ENCODE peak calls at places on chromosomes 1 and 21, in nine cellular contexts. B, N, I, Y, F, R, C, P and S are unnamed samples.

GRCh38 chr1:173863224-173864151 is 4.3 kb downstream of the GAS5 start:
- DNase-seq in F (no peak), I (no peak), N (no peak), C (no peak), Y (no peak), P (no peak), B (no peak), R (no peak), S (no peak)

GRCh38 chr1:228197555-228198147 is 10.2 kb upstream of the OBSCN start:
- DNase-seq in B (no peak), N (no peak), P (no peak), F (no peak), Y (no peak), R (peak; percentile 12), C (no peak), I (no peak), S (no peak)

GRCh38 chr1:59879556-59879955 is 47.0 kb downstream of the CYP2J2 start:
- DNase-seq in P (peak; percentile 34), Y (peak; percentile 67), C (peak; percentile 73), F (peak; percentile 63), B (no peak), R (no peak), N (peak; percentile 78), I (peak; percentile 27), S (peak; percentile 10)

GRCh38 chr1:217554849-217555248 is 76.0 kb downstream of the GPATCH2 start:
- DNase-seq in P (no peak), I (no peak), R (no peak), C (no peak), N (no peak), F (no peak), B (no peak), Y (no peak), S (no peak)

GRCh38 chr1:53066433-53066832 is 4.4 kb downstream of the PODN start:
- DNase-seq in C (no peak), B (no peak), N (no peak), Y (peak; percentile 1), R (no peak), P (no peak), I (no peak), F (no peak), S (no peak)

GRCh38 chr1:113541108-113541507 is 150.8 kb downstream of the MAGI3 start:
- DNase-seq in Y (no peak), I (no peak), C (no peak), F (no peak), P (no peak), R (no peak), B (no peak), N (no peak), S (no peak)

GRCh38 chr1:243831463-243831862 is 18.6 kb downstream of the AKT3 start:
- DNase-seq in R (no peak), N (no peak), C (no peak), P (no peak), Y (no peak), I (no peak), B (no peak), F (no peak), S (no peak)

GRCh38 chr21:43324596-43324995 is 102.3 kb downstream of the SIK1 start:
- DNase-seq in R (no peak), Y (no peak), P (peak; percentile 5), N (no peak), I (no peak), F (no peak), B (no peak), C (no peak), S (no peak)

DNA sequence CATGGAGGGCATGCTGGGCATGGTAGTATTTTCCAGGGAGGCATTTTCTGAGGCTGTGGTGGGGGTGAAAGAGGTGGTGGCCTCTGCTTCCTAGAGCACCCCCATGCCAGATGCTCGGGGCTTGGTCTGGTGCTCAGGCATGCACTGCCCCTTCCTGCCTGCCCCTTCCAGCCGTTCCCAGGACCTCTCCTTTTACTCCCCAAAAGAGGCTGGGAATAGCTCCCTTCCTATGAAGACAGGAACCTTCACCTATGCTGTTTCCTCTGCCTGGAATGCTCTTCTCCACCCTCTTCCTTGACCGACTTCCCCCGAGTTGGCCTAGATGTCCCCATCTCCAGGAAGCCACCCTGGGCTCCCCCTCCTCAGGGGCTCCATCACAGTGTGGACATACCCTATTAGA is 9.1 kb downstream of the EDN2 start:
- DNase-seq in Y (no peak), N (no peak), B (no peak), C (no peak), P (no peak), F (no peak), I (no peak), R (no peak), S (no peak)
- H3K27ac ChIP-seq in Y (no peak overlapping the region), N (peak overlapping the region; percentile 5), B (peak overlapping the region; percentile 90), C (peak overlapping the region; percentile 57), P (peak overlapping the region; percentile 82), F (no peak overlapping the region), I (peak overlapping the region; percentile 93), R (peak overlapping the region; percentile 71), S (no peak overlapping the region)

GRCh38 chr1:22208265-22208972 is 65.5 kb upstream of the WNT4 start:
- DNase-seq in P (no peak), F (peak; percentile 35), I (no peak), N (no peak), R (peak; percentile 35), C (no peak), B (no peak), Y (no peak), S (no peak)
- TF ChIP-seq CTCF in P (no peak), F (no peak), I (peak; percentile 14), N (no peak), R (no peak), C (no peak), B (no peak), Y (no peak), S (no peak)

GRCh38 chr1:219567341-219567947 is 45.5 kb downstream of the ZC3H11B start:
- DNase-seq in Y (no peak), B (no peak), C (no peak), N (no peak), R (no peak), I (no peak), F (no peak), P (no peak), S (no peak)

GRCh38 chr1:219568728-219569127 is 44.2 kb downstream of the ZC3H11B start:
- DNase-seq in Y (no peak), C (no peak), R (no peak), P (no peak), B (no peak), F (no peak), N (no peak), I (no peak), S (no peak)

GRCh38 chr1:219560856-219561255 is 52.0 kb downstream of the ZC3H11B start:
- DNase-seq in Y (no peak), R (no peak), P (no peak), F (no peak), B (no peak), N (no peak), I (no peak), C (no peak), S (no peak)

GRCh38 chr1:219564072-219564471 is 48.8 kb downstream of the ZC3H11B start:
- DNase-seq in I (no peak), N (no peak), C (no peak), R (no peak), P (no peak), Y (no peak), B (no peak), F (no peak), S (no peak)

DNA sequence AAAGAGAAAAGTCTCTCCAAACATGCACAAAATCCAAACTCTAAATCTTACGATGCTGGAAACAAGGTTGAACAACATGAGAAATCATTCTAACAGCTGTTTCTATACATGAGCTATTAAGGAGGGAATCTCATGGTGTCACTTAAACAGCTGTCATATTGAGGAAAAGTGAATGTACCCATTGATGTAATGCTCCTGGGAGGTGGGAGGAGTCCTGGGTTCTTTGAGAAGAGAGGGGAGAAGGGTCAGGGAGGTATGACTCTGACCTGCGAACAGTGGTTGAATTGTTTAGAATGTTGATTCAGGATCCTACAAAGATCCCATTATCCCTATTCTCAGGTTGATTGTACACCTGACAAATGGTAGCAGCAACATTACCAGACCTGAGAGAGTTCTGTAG is 49.3 kb downstream of the ZC3H11B start:
- DNase-seq in P (no peak), C (no peak), R (no peak), I (no peak), Y (no peak), B (no peak), N (no peak), F (no peak), S (no peak)
- H3K9me3 ChIP-seq in P (no peaks in the 10 kb centered on the region), C (no peaks in the 10 kb centered on the region), R (no peaks in the 10 kb centered on the region), I (no peaks in the 10 kb centered on the region), Y (no peaks in the 10 kb centered on the region), B (no peaks in the 10 kb centered on the region), N (no peaks in the 10 kb centered on the region), F (no peaks in the 10 kb centered on the region), S (no peaks in the 10 kb centered on the region)

DNA sequence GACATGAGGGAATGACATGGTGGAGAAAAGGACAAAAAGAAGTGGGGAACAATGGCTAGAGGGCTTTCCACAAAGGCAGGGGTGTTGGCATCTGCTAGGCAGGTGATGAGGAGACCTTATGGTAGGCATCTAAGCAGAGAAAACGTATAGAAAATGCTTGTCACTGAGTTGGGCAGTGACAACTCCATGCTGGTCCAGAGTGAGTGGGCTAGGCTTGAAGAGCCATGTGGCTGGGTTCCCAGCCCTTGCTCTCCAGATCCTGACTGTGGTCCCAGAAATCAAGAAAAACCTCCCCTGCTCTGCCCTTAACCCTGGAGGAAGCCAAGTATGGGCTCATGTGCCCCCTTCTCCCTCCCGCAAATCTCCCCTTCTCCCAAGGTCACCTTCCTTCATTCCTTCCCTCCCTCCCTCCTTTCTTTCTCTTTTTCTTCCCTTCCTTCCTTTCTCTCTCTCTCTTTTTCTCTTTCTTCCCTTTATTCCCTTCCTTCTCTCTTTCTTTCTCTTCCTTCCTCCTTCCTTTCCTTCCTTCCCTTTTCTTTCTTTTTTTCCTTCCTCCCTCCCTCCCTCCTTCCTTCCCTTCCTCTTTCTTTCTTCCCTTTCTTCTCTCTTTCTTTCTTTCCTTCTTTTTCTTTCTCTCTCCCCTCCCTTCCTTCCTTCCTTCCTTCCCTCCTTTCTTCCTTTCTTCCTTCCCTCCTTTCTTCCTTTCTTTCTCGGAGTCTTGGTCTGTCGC is 102.8 kb downstream of the NAV1 start:
- DNase-seq in Y (no peak), R (peak; percentile 5), B (no peak), N (no peak), I (no peak), P (no peak), C (no peak), F (no peak), S (no peak)
- H3K27ac ChIP-seq in Y (no peak overlapping the region), R (no peak overlapping the region), B (no peak overlapping the region), N (no peak overlapping the region), I (no peak overlapping the region), P (peak overlapping the region; percentile 78), C (no peak overlapping the region), F (no peak overlapping the region), S (no peak overlapping the region)

GRCh38 chr1:236748471-236748870 is 46.6 kb upstream of the MTR start:
- DNase-seq in F (no peak), Y (no peak), B (no peak), N (no peak), P (no peak), I (no peak), R (no peak), C (no peak), S (no peak)
- TF ChIP-seq CTCF in F (peak; percentile 48), Y (peak; percentile 17), B (no peak), N (no peak), P (no peak), I (no peak), R (no peak), C (no peak), S (no peak)

GRCh38 chr1:2969011-2969869 is 52.0 kb upstream of the ACTRT2 start:
- DNase-seq in Y (no peak), R (no peak), F (no peak), C (no peak), P (no peak), I (no peak), N (no peak), B (no peak), S (no peak)
- H3K9me3 ChIP-seq in Y (no peaks in the 10 kb centered on the region), R (no peaks in the 10 kb centered on the region), F (peaks cover 87% of the 10 kb centered on the region), C (no peaks in the 10 kb centered on the region), P (no peaks in the 10 kb centered on the region), I (no peaks in the 10 kb centered on the region), N (no peaks in the 10 kb centered on the region), B (no peaks in the 10 kb centered on the region), S (no peaks in the 10 kb centered on the region)